ENCODE peak calls at places on chromosome 2, in four cellular contexts. P is AML-193, H is NCI-H1092 treated with DMSO at 0.1 percent for 48 hours, X is pons. D is an unnamed sample.

GRCh38 chr2:219627105-219628100 is at the start of gene SLC4A3:
- DNase-seq in P (no peak), H (no peak), X (no peak), D (peak)

GRCh38 chr2:149005471-149006077 is 32.9 kb upstream of the LYPD6B start:
- DNase-seq in P (no peak), H (no peak), X (no peak), D (no peak)

GRCh38 chr2:27029051-27029450 is 3.7 kb upstream of the TMEM214 start:
- DNase-seq in P (no peak), H (no peak), X (no peak), D (no peak)

GRCh38 chr2:204339212-204339715 is 206.0 kb upstream of the PARD3B start:
- DNase-seq in P (no peak), H (peak), X (no peak), D (peak)

GRCh38 chr2:28976584-28976983 is 4.5 kb upstream of the TOGARAM2 start:
- DNase-seq in P (no peak), H (no peak), X (no peak), D (no peak)

GRCh38 chr2:85215074-85216050 is 82.2 kb downstream of the TCF7L1 start:
- DNase-seq in P (no peak), H (peak), X (peak), D (peak)

GRCh38 chr2:146734042-146734715 is 1110.7 kb upstream of the ACVR2A start:
- DNase-seq in P (peak), H (peak), X (peak), D (peak)

GRCh38 chr2:74849228-74849892 is 15.4 kb downstream of the HK2 start:
- DNase-seq in P (peak), H (no peak), X (peak), D (no peak)

GRCh38 chr2:145811467-145812162 is 1291.7 kb upstream of the ZEB2 start:
- DNase-seq in P (peak), H (no peak), X (no peak), D (no peak)

GRCh38 chr2:2619995-2620394 is 288.9 kb upstream of the MYT1L start:
- DNase-seq in P (no peak), H (no peak), X (no peak), D (no peak)

GRCh38 chr2:166612214-166612613 is 118.2 kb upstream of the SCN7A start:
- DNase-seq in P (no peak), H (peak), X (no peak), D (no peak)

GRCh38 chr2:96197541-96198255 is 10.9 kb downstream of the STARD7 start:
- DNase-seq in P (no peak), H (no peak), X (no peak), D (no peak)

GRCh38 chr2:62042944-62043343 is 137.5 kb downstream of the COMMD1 start:
- DNase-seq in P (no peak), H (no peak), X (no peak), D (no peak)

GRCh38 chr2:160321025-160321424 is 121.0 kb upstream of the ITGB6 start:
- DNase-seq in P (no peak), H (no peak), X (no peak), D (no peak)

GRCh38 chr2:24046930-24047702 is at the start of gene WDCP:
- DNase-seq in P (peak), H (peak), X (peak), D (peak)

GRCh38 chr2:43484323-43484930 is 111.4 kb downstream of the THADA start:
- DNase-seq in P (peak), H (peak), X (peak), D (peak)

GRCh38 chr2:180655393-180655792 is 325.0 kb upstream of the UBE2E3 start:
- DNase-seq in P (no peak), H (no peak), X (no peak), D (no peak)

GRCh38 chr2:46954951-46955571 is 39.5 kb upstream of the MCFD2 start:
- DNase-seq in P (no peak), H (no peak), X (no peak), D (no peak)

GRCh38 chr2:240522406-240522805 is 35.4 kb downstream of the ANKMY1 start:
- DNase-seq in P (no peak), H (no peak), X (no peak), D (no peak)

GRCh38 chr2:73972846-73973245 is 11.9 kb upstream of the TET3 start:
- DNase-seq in P (peak), H (no peak), X (no peak), D (no peak)

GRCh38 chr2:240630771-240631560 is 5.7 kb downstream of the GPR35 start:
- DNase-seq in P (no peak), H (no peak), X (no peak), D (no peak)

GRCh38 chr2:143264851-143265250 is 135.6 kb downstream of the ARHGAP15 start:
- DNase-seq in P (no peak), H (no peak), X (peak), D (no peak)

GRCh38 chr2:10584843-10585475 is 104.8 kb downstream of the NOL10 start:
- DNase-seq in P (no peak), H (no peak), X (no peak), D (no peak)

GRCh38 chr2:150371066-150371812 is 116.2 kb downstream of the RND3 start:
- DNase-seq in P (no peak), H (no peak), X (no peak), D (no peak)

GRCh38 chr2:218709906-218710305 is 729 bp upstream of the TTLL4 start:
- DNase-seq in P (no peak), H (no peak), X (no peak), D (no peak)

GRCh38 chr2:73823916-73824523 is 4.7 kb upstream of the STAMBP start:
- DNase-seq in P (peak), H (peak), X (peak), D (peak)

GRCh38 chr2:228268756-228269155 is 87.3 kb upstream of the SPHKAP start:
- DNase-seq in P (no peak), H (peak), X (no peak), D (peak)

GRCh38 chr2:134137182-134137595 is 116.7 kb upstream of the MGAT5 start:
- DNase-seq in P (peak), H (no peak), X (peak), D (no peak)

GRCh38 chr2:240635116-240635997 is 10.1 kb downstream of the GPR35 start:
- DNase-seq in P (no peak), H (no peak), X (no peak), D (no peak)